ENCODE peak calls at places on chromosomes 3 and 15, in five cellular contexts. B is SW 1271, X is hypothalamus, V is islet precursor cell, Y is A673. J is an unnamed sample.
A peak's percentile ranks its signal among the peaks of the same experiment; 100 is the strongest.

GRCh38 chr3:20043398-20043797 is 3.2 kb downstream of the KAT2B start:
- DNase-seq in B (no peak), X (peak; percentile 62), V (no peak), Y (no peak), J (peak; percentile 38)

GRCh38 chr3:126369490-126369889 is 12.3 kb upstream of the KLF15 start:
- DNase-seq in B (no peak), X (no peak), V (no peak), Y (no peak), J (no peak)

GRCh38 chr15:60223161-60223560 is 174.6 kb downstream of the ANXA2 start:
- DNase-seq in B (no peak), X (no peak), V (no peak), Y (no peak), J (no peak)

GRCh38 chr15:67922971-67923646 is 83.3 kb upstream of the RNU6-1 start:
- DNase-seq in B (no peak), X (no peak), V (no peak), Y (no peak), J (no peak)

GRCh38 chr3:58723197-58723596 is 56.6 kb upstream of the FAM3D start:
- DNase-seq in B (no peak), X (no peak), V (no peak), Y (no peak), J (no peak)

GRCh38 chr3:132284756-132285619 is 32.2 kb upstream of the ACP3 start:
- DNase-seq in B (no peak), X (no peak), V (no peak), Y (no peak), J (no peak)

GRCh38 chr15:46815765-46816164 is 901.5 kb upstream of the SEMA6D start:
- DNase-seq in B (no peak), X (no peak), V (no peak), Y (no peak), J (no peak)

GRCh38 chr3:44326035-44326434 is 12.5 kb upstream of the TCAIM start:
- DNase-seq in B (no peak), X (no peak), V (no peak), Y (no peak), J (no peak)

GRCh38 chr3:61594978-61595687 is 33.8 kb downstream of the PTPRG start:
- DNase-seq in B (no peak), X (no peak), V (no peak), Y (no peak), J (no peak)

GRCh38 chr15:60237411-60237810 is 160.4 kb downstream of the ANXA2 start:
- DNase-seq in B (no peak), X (no peak), V (no peak), Y (no peak), J (no peak)

GRCh38 chr15:62841269-62841628 is 201.3 kb upstream of the TPM1 start:
- DNase-seq in B (no peak), X (no peak), V (peak; percentile 94), Y (peak; percentile 12), J (no peak)

GRCh38 chr15:100897201-100897872 is 17.7 kb downstream of the ALDH1A3 start:
- DNase-seq in B (no peak), X (no peak), V (no peak), Y (no peak), J (no peak)

GRCh38 chr3:157523814-157524213 is 20.6 kb upstream of the VEPH1 start:
- DNase-seq in B (no peak), X (no peak), V (no peak), Y (no peak), J (no peak)

GRCh38 chr3:45992133-45992729 is 3.4 kb downstream of the FYCO1 start:
- DNase-seq in B (no peak), X (no peak), V (no peak), Y (no peak), J (no peak)

GRCh38 chr15:96421211-96421610 is 90.7 kb downstream of the NR2F2 start:
- DNase-seq in B (no peak), X (no peak), V (no peak), Y (no peak), J (no peak)

GRCh38 chr3:46194868-46195553 is 13.1 kb downstream of the CCR1 start:
- DNase-seq in B (no peak), X (no peak), V (no peak), Y (no peak), J (no peak)